ENCODE peak calls at places on chromosomes 6 and 20, in eight cellular contexts. P, M, I, J, S, T, X and D are unnamed samples.

GRCh38 chr6:30144821-30145220 is 8.9 kb downstream of the TRIM40 start:
- DNase-seq in I (no peak), J (no peak), M (no peak), X (no peak), S (no peak), P (no peak), T (no peak), D (no peak)

GRCh38 chr20:19932170-19932667 is 84.9 kb upstream of the NAA20 start:
- DNase-seq in M (peak), I (no peak), X (peak), T (no peak), J (no peak), S (no peak), P (no peak), D (no peak)

GRCh38 chr20:9071976-9072726 is 3.3 kb downstream of the PLCB4 start:
- DNase-seq in P (no peak), M (no peak), S (no peak), J (no peak), T (no peak), I (no peak), X (peak), D (peak)

GRCh38 chr6:158970640-158971291 is 29.2 kb downstream of the RSPH3 start:
- DNase-seq in S (peak), M (no peak), J (no peak), I (no peak), T (no peak), X (no peak), P (no peak), D (no peak)

GRCh38 chr6:90100059-90100665 is 196.5 kb downstream of the BACH2 start:
- DNase-seq in I (no peak), S (no peak), P (no peak), M (no peak), J (no peak), X (peak), T (no peak), D (peak)

GRCh38 chr6:54892831-54893230 is 46.3 kb downstream of the FAM83B start:
- DNase-seq in M (no peak), T (no peak), P (no peak), S (no peak), X (peak), I (no peak), J (no peak), D (peak)

GRCh38 chr20:23995905-23996666 is 7.5 kb upstream of the GGTLC1 start:
- DNase-seq in M (peak), S (peak), P (peak), I (peak), J (no peak), T (peak), X (peak), D (peak)

GRCh38 chr6:26053929-26054658 is 33.1 kb upstream of the HFE start:
- DNase-seq in T (no peak), X (no peak), S (no peak), I (no peak), P (peak), M (no peak), J (no peak), D (peak)

GRCh38 chr6:65638047-65638831 is 68.8 kb downstream of the EYS start:
- DNase-seq in I (no peak), S (peak), P (no peak), M (peak), J (no peak), T (peak), X (no peak), D (no peak)

GRCh38 chr6:112877134-112878100 is 530.3 kb downstream of the RFPL4B start:
- DNase-seq in S (peak), T (no peak), I (no peak), P (no peak), X (peak), M (no peak), J (no peak), D (peak)

GRCh38 chr20:62805711-62806382 is 1.2 kb downstream of the OGFR start:
- DNase-seq in I (no peak), J (no peak), S (no peak), T (no peak), M (peak), X (no peak), P (no peak), D (no peak)

GRCh38 chr20:32040142-32040953 is 11.7 kb upstream of the HCK start:
- DNase-seq in P (no peak), T (no peak), J (peak), X (peak), M (no peak), S (no peak), I (no peak), D (peak)

GRCh38 chr6:170087946-170088348 is 202.9 kb downstream of the DLL1 start:
- DNase-seq in X (no peak), I (peak), T (peak), S (no peak), M (no peak), J (peak), P (peak), D (no peak)

GRCh38 chr6:115441671-115442070 is 619.0 kb downstream of the FRK start:
- DNase-seq in S (no peak), X (no peak), I (no peak), P (no peak), T (no peak), M (no peak), J (no peak), D (no peak)

GRCh38 chr6:158232445-158233213 is 64.5 kb downstream of the GTF2H5 start:
- DNase-seq in I (peak), M (peak), S (peak), X (peak), T (peak), P (peak), J (no peak), D (peak)

GRCh38 chr6:163416640-163417253 is 2.2 kb downstream of the QKI start:
- DNase-seq in X (peak), I (peak), T (no peak), M (peak), S (peak), J (no peak), P (peak), D (peak)

GRCh38 chr20:58054082-58054481 is 174.4 kb downstream of the ANKRD60 start:
- DNase-seq in P (no peak), X (no peak), M (no peak), J (no peak), I (no peak), S (no peak), T (no peak), D (no peak)

GRCh38 chr6:9121551-9121950 is 686.2 kb upstream of the SLC35B3 start:
- DNase-seq in J (no peak), I (no peak), P (no peak), M (no peak), X (peak), T (no peak), S (no peak), D (peak)

GRCh38 chr6:35425284-35425683 is 26.9 kb upstream of the FANCE start:
- DNase-seq in I (no peak), T (no peak), S (no peak), M (no peak), P (no peak), X (peak), J (no peak), D (no peak)

GRCh38 chr6:39054577-39055142 is 6.1 kb downstream of the GLP1R start:
- DNase-seq in M (no peak), S (peak), I (no peak), P (no peak), X (no peak), J (peak), T (peak), D (no peak)

GRCh38 chr20:59831024-59831900 is 102.2 kb downstream of the SYCP2 start:
- DNase-seq in S (peak), I (no peak), X (peak), M (peak), P (no peak), J (peak), T (no peak), D (peak)

GRCh38 chr6:11791354-11792107 is 12.9 kb upstream of the ADTRP start:
- DNase-seq in T (no peak), X (peak), I (no peak), J (no peak), S (peak), P (peak), M (no peak), D (peak)

GRCh38 chr6:146191600-146191999 is 162.7 kb downstream of the GRM1 start:
- DNase-seq in T (no peak), M (no peak), P (no peak), J (no peak), S (no peak), I (no peak), X (no peak), D (no peak)